ENCODE peak calls at places on chromosomes 16 and 17, in nine cellular contexts. A is prostate gland; X is vagina; E is heart right ventricle; H is adrenal gland; S is uterus; L is neural progenitor cell; D is CD4-positive, alpha-beta memory T cell; G is spleen. R is an unnamed sample.

GRCh38 chr16:27973678-27974077 is 89.8 kb downstream of the GSG1L start:
- DNase-seq in G (peak; percentile 30), X (peak; percentile 40), L (no peak), H (no peak), D (no peak), S (no peak), A (no peak), E (no peak), R (no peak)

GRCh38 chr17:50904522-50905459 is 38.6 kb upstream of the TOB1 start:
- DNase-seq in E (no peak), G (no peak), X (no peak), L (peak; percentile 50), D (no peak), S (peak; percentile 79), H (no peak), A (peak; percentile 91), R (peak; percentile 61)

GRCh38 chr17:77345260-77345910 is 204.6 kb downstream of the SEC14L1 start:
- DNase-seq in S (peak; percentile 16), A (no peak), E (no peak), H (no peak), G (no peak), L (no peak), D (no peak), X (peak; percentile 64), R (no peak)

GRCh38 chr16:21071741-21072140 is 78.9 kb downstream of the DNAH3 start:
- DNase-seq in A (no peak), E (no peak), S (no peak), H (no peak), L (no peak), X (no peak), G (no peak), D (no peak), R (no peak)

GRCh38 chr16:55370762-55371482 is 46.9 kb downstream of the IRX6 start:
- DNase-seq in H (peak; percentile 43), E (peak; percentile 74), A (peak; percentile 60), L (peak; percentile 93), X (no peak), S (peak; percentile 27), G (peak; percentile 77), D (no peak), R (peak; percentile 79)

GRCh38 chr17:79628861-79629547 is 18.2 kb upstream of the RBFOX3 start:
- DNase-seq in X (peak; percentile 90), A (no peak), L (peak; percentile 31), E (no peak), G (peak; percentile 47), D (no peak), S (no peak), H (no peak), R (no peak)

GRCh38 chr16:58814348-58814801 is 80.3 kb upstream of the GOT2 start:
- DNase-seq in S (peak; percentile 21), A (peak; percentile 35), X (no peak), L (peak; percentile 74), G (peak; percentile 80), D (peak; percentile 14), H (peak; percentile 37), E (peak; percentile 23), R (no peak)

GRCh38 chr17:17146791-17147406 is 59.2 kb downstream of the PLD6 start:
- DNase-seq in G (no peak), D (peak; percentile 39), A (no peak), X (no peak), H (no peak), E (no peak), L (peak; percentile 46), S (peak; percentile 32), R (no peak)

GRCh38 chr17:45265823-45266222 is 3.9 kb upstream of the SPATA32 start:
- DNase-seq in G (no peak), X (no peak), S (no peak), L (no peak), E (no peak), H (peak; percentile 78), D (no peak), A (no peak), R (no peak)

GRCh38 chr17:17868637-17869522 is 32.1 kb upstream of the SREBF1 start:
- DNase-seq in D (no peak), G (no peak), E (peak; percentile 68), L (peak; percentile 69), S (peak; percentile 61), H (no peak), A (no peak), X (no peak), R (no peak)

GRCh38 chr16:55294947-55295346 is 29.1 kb upstream of the IRX6 start:
- DNase-seq in S (no peak), G (no peak), D (no peak), E (peak; percentile 43), X (no peak), A (no peak), L (peak; percentile 22), H (no peak), R (no peak)

GRCh38 chr16:24858219-24859041 is 12.7 kb downstream of the SLC5A11 start:
- DNase-seq in D (peak; percentile 29), X (no peak), S (peak; percentile 31), G (no peak), H (peak; percentile 64), L (peak; percentile 87), A (no peak), E (peak; percentile 46), R (no peak)

GRCh38 chr16:19809121-19809635 is 75.5 kb downstream of the GPRC5B start:
- DNase-seq in H (no peak), L (no peak), E (no peak), G (no peak), S (no peak), D (no peak), X (no peak), A (no peak), R (peak; percentile 26)

GRCh38 chr16:84511821-84512220 is 7.4 kb upstream of the MEAK7 start:
- DNase-seq in G (no peak), E (no peak), H (no peak), A (no peak), L (no peak), S (no peak), D (no peak), X (no peak), R (peak; percentile 64)

GRCh38 chr16:84509032-84509950 is 4.8 kb upstream of the MEAK7 start:
- DNase-seq in E (no peak), L (no peak), G (no peak), X (no peak), H (no peak), S (no peak), D (no peak), A (no peak), R (no peak)

GRCh38 chr16:84508502-84508901 is 4.0 kb upstream of the MEAK7 start:
- DNase-seq in S (no peak), L (no peak), A (no peak), E (no peak), X (no peak), D (peak; percentile 34), H (no peak), G (no peak), R (no peak)

GRCh38 chr16:84513111-84514065 is 8.9 kb upstream of the MEAK7 start:
- DNase-seq in G (no peak), L (no peak), X (no peak), H (no peak), E (no peak), S (no peak), D (no peak), A (no peak), R (no peak)

GRCh38 chr16:84511180-84511800 is 6.8 kb upstream of the MEAK7 start:
- DNase-seq in G (peak; percentile 96), X (no peak), L (peak; percentile 84), S (peak; percentile 88), H (peak; percentile 87), E (peak; percentile 83), D (peak; percentile 84), A (peak; percentile 75), R (peak; percentile 89)
- H3K27ac ChIP-seq in G (peak overlapping the region; percentile 21), X (no peak overlapping the region), L (no peak overlapping the region), S (no peak overlapping the region), H (no peak overlapping the region), E (no peak overlapping the region), D (no peak overlapping the region), A (no peak overlapping the region), R (no peak overlapping the region)

DNA sequence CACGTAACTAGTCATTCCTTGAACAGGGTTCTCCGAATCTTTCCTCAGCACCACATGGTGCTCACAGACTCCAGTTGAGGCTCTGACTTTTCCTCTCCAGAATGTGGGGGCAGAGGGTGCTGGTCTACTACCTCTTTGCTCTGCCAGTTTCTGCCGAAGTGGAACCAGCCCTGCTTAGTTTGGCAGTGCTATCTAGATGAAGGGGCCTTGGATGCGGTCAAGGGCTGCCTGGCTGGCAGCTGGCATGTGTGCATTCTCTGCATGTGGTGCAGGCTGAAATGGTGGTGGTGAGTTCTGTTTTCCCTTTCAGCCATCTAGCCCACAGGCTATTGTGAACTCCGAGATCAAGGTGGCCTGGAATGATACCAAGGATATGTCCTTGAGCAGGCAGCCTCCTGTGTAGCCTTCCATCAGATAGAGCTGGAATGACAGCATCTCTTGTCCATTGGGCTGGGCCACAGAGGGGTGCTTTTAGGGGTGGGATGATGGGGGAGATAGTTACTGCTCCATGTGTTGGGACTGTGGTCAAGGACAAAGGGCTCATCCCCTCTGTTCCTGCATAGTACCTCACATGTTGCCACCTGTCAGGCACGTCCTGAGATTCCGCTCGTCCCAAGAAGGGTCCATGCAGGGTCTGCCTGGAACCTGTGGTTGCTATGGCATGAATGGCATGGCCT is 2.0 kb downstream of the DYNLL2 start:
- DNase-seq in L (no peak), E (no peak), S (no peak), A (no peak), X (peak; percentile 94), D (no peak), H (peak; percentile 60), G (no peak), R (no peak)
- H3K4me3 ChIP-seq in L (peak overlapping the region; percentile 97), E (peak overlapping the region; percentile 99), S (peak overlapping the region; percentile 79), A (peak overlapping the region; percentile 99), X (peak overlapping the region; percentile 100), D (peak overlapping the region; percentile 85), H (no peak overlapping the region), G (peak overlapping the region; percentile 99), R (peak overlapping the region; percentile 96)

DNA sequence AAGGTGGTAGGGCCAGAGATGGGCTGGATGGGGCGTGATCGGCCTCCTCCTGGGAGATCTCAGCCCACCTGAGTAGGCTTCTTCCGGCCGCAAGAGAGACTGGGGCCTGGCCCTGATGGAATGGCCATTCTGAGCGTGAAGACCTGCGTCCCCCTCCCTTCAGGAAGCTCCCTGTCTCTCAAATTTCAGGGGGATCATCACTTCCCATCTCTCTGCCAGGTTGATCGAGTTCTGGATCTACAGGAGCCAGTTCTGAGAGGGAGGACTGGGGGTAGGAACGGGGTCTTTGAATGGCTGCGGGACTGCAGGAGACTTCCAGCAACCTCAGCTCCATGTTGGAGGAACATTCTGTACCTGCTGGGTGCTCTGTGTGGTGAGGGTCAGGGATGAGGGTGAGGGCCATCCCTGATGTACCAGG is 9.3 kb upstream of the GSDMA start:
- DNase-seq in S (no peak), X (no peak), D (no peak), L (no peak), A (no peak), E (no peak), G (no peak), H (no peak), R (no peak)
- H3K27ac ChIP-seq in S (peak overlapping the region; percentile 85), X (peak overlapping the region; percentile 81), D (peak overlapping the region; percentile 34), L (no peak overlapping the region), A (peak overlapping the region; percentile 47), E (peak overlapping the region; percentile 49), G (peak overlapping the region; percentile 70), H (no peak overlapping the region), R (peak overlapping the region; percentile 60)

DNA sequence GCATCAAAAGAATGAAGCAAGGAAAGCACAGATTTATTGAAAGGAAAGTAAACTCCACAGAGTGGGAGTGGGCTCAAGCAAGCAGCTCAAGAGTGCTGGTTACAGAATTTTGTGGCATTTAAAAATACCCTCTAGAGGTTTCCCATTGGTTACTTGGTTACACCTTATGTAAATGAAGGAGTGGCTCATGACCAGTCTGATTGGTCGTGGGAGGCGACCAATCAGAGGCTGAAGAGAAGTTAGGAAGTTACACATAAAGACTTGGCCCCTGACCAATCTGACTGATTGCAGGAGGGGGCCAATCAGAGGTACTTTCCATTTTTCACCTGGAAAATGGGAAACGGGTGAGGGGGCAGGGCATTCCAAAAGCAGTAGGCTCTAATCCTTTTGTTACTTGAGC is 1373.8 kb upstream of the GOT2 start:
- DNase-seq in E (no peak), L (no peak), G (no peak), A (no peak), H (no peak), X (no peak), D (no peak), S (no peak), R (no peak)
- H3K4me3 ChIP-seq in E (no peak overlapping the region), L (no peak overlapping the region), G (no peak overlapping the region), A (no peak overlapping the region), H (no peak overlapping the region), X (no peak overlapping the region), D (no peak overlapping the region), S (no peak overlapping the region), R (no peak overlapping the region)